ENCODE peak calls at places on chromosomes 1 and 21, in seven cellular contexts. G, F, E, S, N, J and P are unnamed samples.

GRCh38 chr1:151147685-151148084 is 1.3 kb upstream of the SEMA6C start:
- DNase-seq in S (no peak), J (no peak), N (no peak), F (no peak), E (no peak), G (no peak), P (no peak)

GRCh38 chr1:214447557-214447871 is 103.9 kb downstream of the PTPN14 start:
- DNase-seq in J (no peak), N (no peak), F (no peak), E (no peak), S (peak), G (no peak), P (no peak)

GRCh38 chr1:175217674-175218073 is 25.1 kb upstream of the KIAA0040 start:
- DNase-seq in G (no peak), F (no peak), S (no peak), J (peak), E (no peak), N (no peak), P (no peak)

GRCh38 chr1:22876359-22877111 is 96.1 kb downstream of the LACTBL1 start:
- DNase-seq in N (peak), J (no peak), E (no peak), F (peak), S (peak), G (no peak), P (peak)

GRCh38 chr1:21262282-21263051 is 27.8 kb downstream of the ECE1 start:
- DNase-seq in F (no peak), N (peak), S (peak), G (no peak), J (no peak), E (no peak), P (peak)

GRCh38 chr1:205690122-205690756 is 9.9 kb upstream of the SLC45A3 start:
- DNase-seq in G (no peak), S (peak), E (no peak), N (peak), F (no peak), J (no peak), P (no peak)

GRCh38 chr1:200107004-200107470 is 79.5 kb downstream of the NR5A2 start:
- DNase-seq in N (no peak), J (peak), E (no peak), F (no peak), S (no peak), G (no peak), P (no peak)

GRCh38 chr1:192700834-192701271 is 64.9 kb downstream of the RGS13 start:
- DNase-seq in F (peak), N (peak), S (peak), E (no peak), G (no peak), J (no peak), P (no peak)

GRCh38 chr21:27246741-27247140 is 279.9 kb upstream of the ADAMTS5 start:
- DNase-seq in F (no peak), S (peak), N (peak), E (no peak), G (no peak), J (no peak), P (no peak)

GRCh38 chr1:188689542-188689941 is 1788.1 kb downstream of the BRINP3 start:
- DNase-seq in N (no peak), J (no peak), E (no peak), F (peak), S (no peak), G (no peak), P (no peak)

GRCh38 chr1:228347181-228347580 is 59.5 kb downstream of the TRIM11 start:
- DNase-seq in S (no peak), F (no peak), N (no peak), G (no peak), E (no peak), J (no peak), P (no peak)

GRCh38 chr21:46122241-46122671 is 24.3 kb downstream of the COL6A2 start:
- DNase-seq in G (no peak), S (peak), J (no peak), F (peak), N (peak), E (no peak), P (no peak)

GRCh38 chr1:186740324-186740723 is 60.1 kb upstream of the PTGS2 start:
- DNase-seq in F (no peak), N (no peak), S (no peak), J (no peak), G (no peak), E (no peak), P (no peak)

GRCh38 chr1:211601982-211602644 is 23.2 kb upstream of the SLC30A1 start:
- DNase-seq in E (no peak), S (no peak), N (no peak), F (no peak), J (no peak), G (no peak), P (no peak)

GRCh38 chr1:214551436-214552173 is at the start of gene PTPN14:
- DNase-seq in F (peak), G (no peak), S (peak), J (no peak), E (peak), N (peak), P (peak)

GRCh38 chr1:56157477-56157876 is 421.9 kb downstream of the PLPP3 start:
- DNase-seq in J (no peak), E (no peak), S (no peak), F (no peak), N (no peak), G (no peak), P (no peak)

GRCh38 chr1:87226341-87226760 is 102.3 kb upstream of the LMO4 start:
- DNase-seq in E (peak), J (no peak), N (peak), S (peak), G (no peak), F (peak), P (no peak)

GRCh38 chr1:197738927-197739326 is 36.4 kb downstream of the DENND1B start:
- DNase-seq in F (no peak), N (no peak), E (no peak), S (no peak), J (no peak), G (no peak), P (no peak)

GRCh38 chr1:19655718-19656080 is 9.0 kb upstream of the HTR6 start:
- DNase-seq in J (no peak), N (no peak), G (no peak), E (no peak), S (no peak), F (no peak), P (no peak)

GRCh38 chr1:204102719-204103118 is 29.8 kb downstream of the SOX13 start:
- DNase-seq in J (no peak), F (peak), G (no peak), S (no peak), E (no peak), N (no peak), P (no peak)

GRCh38 chr1:201731142-201731541 is 97.8 kb upstream of the IPO9 start:
- DNase-seq in N (no peak), F (no peak), S (no peak), E (no peak), J (no peak), G (no peak), P (no peak)

GRCh38 chr21:15801352-15801863 is 71.6 kb downstream of the USP25 start:
- DNase-seq in N (no peak), F (no peak), G (no peak), S (no peak), E (no peak), J (no peak), P (no peak)

GRCh38 chr1:61273861-61274260 is 191.5 kb downstream of the NFIA start:
- DNase-seq in E (no peak), S (no peak), J (no peak), N (no peak), F (no peak), G (no peak), P (no peak)

GRCh38 chr1:211483896-211484612 is 7.9 kb downstream of the RD3 start:
- DNase-seq in G (no peak), F (no peak), N (no peak), E (peak), J (no peak), S (no peak), P (no peak)

GRCh38 chr1:6906783-6907182 is 121.5 kb downstream of the CAMTA1 start:
- DNase-seq in F (no peak), J (no peak), N (no peak), E (no peak), S (no peak), G (no peak), P (peak)

GRCh38 chr21:33975548-33976081 is 60.0 kb upstream of the ATP5PO start:
- DNase-seq in G (peak), F (peak), N (no peak), J (peak), S (no peak), E (peak), P (no peak)

GRCh38 chr1:225484657-225485606 is 57.1 kb upstream of the LBR start:
- DNase-seq in J (no peak), N (no peak), E (no peak), F (no peak), S (no peak), G (no peak), P (no peak)

GRCh38 chr1:229088711-229089110 is 182.2 kb upstream of the RAB4A start:
- DNase-seq in E (no peak), J (no peak), G (no peak), S (no peak), F (no peak), N (no peak), P (no peak)

GRCh38 chr21:43613755-43614638 is 45.3 kb downstream of the HSF2BP start:
- DNase-seq in J (no peak), E (no peak), G (no peak), N (peak), F (no peak), S (peak), P (no peak)

GRCh38 chr1:26218906-26219494 is 15.0 kb upstream of the CEP85 start:
- DNase-seq in S (no peak), E (no peak), N (no peak), F (no peak), G (no peak), J (no peak), P (no peak)

GRCh38 chr1:238089615-238090014 is 198.9 kb upstream of the ZP4 start:
- DNase-seq in E (no peak), G (no peak), F (no peak), J (no peak), N (no peak), S (no peak), P (no peak)
- TF ChIP-seq CTCF in E (no peak), G (no peak), F (no peak), J (no peak), N (no peak), S (no peak), P (no peak)

DNA sequence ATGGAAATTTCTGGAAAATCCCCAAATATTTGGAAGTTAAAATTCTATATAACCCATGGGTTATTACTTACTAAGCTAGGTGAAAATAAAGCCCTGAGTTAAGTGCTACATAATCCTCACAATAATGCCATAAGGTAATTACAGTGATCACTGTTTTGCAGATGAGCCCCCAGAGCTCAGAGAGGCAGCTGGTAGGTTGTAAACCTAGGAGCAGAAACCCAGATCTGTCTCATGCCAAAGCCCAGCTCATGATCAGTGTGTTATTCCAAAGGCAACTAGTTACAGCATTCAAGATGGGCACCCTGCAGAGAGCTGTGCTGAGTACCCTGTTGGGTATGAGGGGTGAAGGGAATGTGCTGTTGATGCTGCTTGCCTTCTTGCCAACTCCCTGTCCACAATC is 10.8 kb upstream of the MYOG start:
- DNase-seq in N (no peak), G (no peak), F (no peak), S (no peak), E (no peak), J (no peak), P (no peak)
- TF ChIP-seq CTCF in N (no peak), G (no peak), F (no peak), S (no peak), E (no peak), J (no peak), P (no peak)

GRCh38 chr1:8294170-8294697 is 23.7 kb upstream of the SLC45A1 start:
- DNase-seq in F (no peak), S (no peak), N (no peak), G (no peak), J (no peak), E (peak), P (no peak)
- TF ChIP-seq CTCF in F (no peak), S (no peak), N (no peak), G (no peak), J (no peak), E (no peak), P (no peak)

GRCh38 chr1:53511323-53511932 is 52.2 kb downstream of the DMRTB1 start:
- DNase-seq in N (no peak), S (no peak), E (no peak), J (no peak), F (no peak), G (no peak), P (no peak)
- TF ChIP-seq CTCF in N (no peak), S (no peak), E (no peak), J (no peak), F (no peak), G (no peak), P (no peak)

GRCh38 chr1:84268346-84268745 is 33.2 kb upstream of the SAMD13 start:
- DNase-seq in G (no peak), F (no peak), E (no peak), N (no peak), J (no peak), S (no peak), P (no peak)
- TF ChIP-seq CTCF in G (no peak), F (no peak), E (no peak), N (no peak), J (no peak), S (no peak), P (no peak)

GRCh38 chr1:173430707-173431662 is 46.1 kb upstream of the PRDX6 start:
- DNase-seq in G (peak), E (peak), J (peak), F (peak), S (peak), N (peak), P (peak)
- TF ChIP-seq CTCF in G (peak), E (peak), J (peak), F (peak), S (peak), N (peak), P (peak)

GRCh38 chr1:246448373-246448772 is 58.7 kb downstream of the SMYD3 start:
- DNase-seq in E (no peak), S (no peak), F (no peak), G (no peak), J (no peak), N (no peak), P (no peak)

GRCh38 chr1:246447501-246447900 is 59.6 kb downstream of the SMYD3 start:
- DNase-seq in N (no peak), F (no peak), S (no peak), G (no peak), J (no peak), E (no peak), P (no peak)

GRCh38 chr1:246454655-246455054 is 52.4 kb downstream of the SMYD3 start:
- DNase-seq in J (no peak), E (no peak), G (no peak), S (no peak), F (no peak), N (no peak), P (no peak)

GRCh38 chr1:246455487-246455886 is 51.6 kb downstream of the SMYD3 start:
- DNase-seq in J (no peak), S (no peak), E (no peak), G (no peak), F (no peak), N (no peak), P (no peak)

DNA sequence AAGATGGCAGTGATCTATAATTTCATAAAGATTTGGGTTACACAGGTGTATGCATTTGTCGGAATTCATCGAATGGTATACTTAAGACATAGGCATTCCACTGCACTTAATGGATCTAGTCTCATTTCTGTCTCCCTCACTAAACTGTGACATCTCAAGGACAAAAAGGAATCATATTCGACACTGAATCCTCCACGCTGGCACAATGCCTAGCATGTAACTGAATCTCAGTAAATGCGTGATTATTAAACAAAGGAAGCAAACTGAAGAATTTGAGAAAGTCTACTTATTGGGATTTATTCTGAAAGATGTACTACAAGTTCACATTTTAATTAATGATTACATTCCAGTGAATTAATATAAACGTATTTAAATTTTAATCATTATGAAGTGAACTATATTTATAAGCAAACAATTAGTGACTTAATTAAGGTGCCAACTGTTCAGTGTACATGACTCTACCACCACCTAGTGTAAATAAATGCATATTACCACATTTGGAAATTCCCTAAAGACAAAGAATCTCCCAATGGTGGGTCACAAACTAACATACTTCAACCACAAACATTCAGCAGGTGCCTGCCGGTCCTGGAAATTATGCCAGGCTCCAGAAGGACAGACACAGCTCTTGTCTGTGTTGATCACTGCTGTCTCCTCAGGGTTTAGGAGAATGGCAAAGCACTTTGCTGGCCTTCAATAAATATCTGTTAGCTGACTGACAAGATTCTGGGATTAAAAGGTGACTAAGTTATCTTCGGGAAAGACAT is 56.4 kb downstream of the SMYD3 start:
- DNase-seq in E (no peak), F (peak), J (peak), G (no peak), N (peak), S (peak), P (no peak)
- TF ChIP-seq CTCF in E (peak), F (peak), J (peak), G (peak), N (peak), S (peak), P (peak)

GRCh38 chr1:207458409-207458808 is 4.3 kb downstream of the CR2 start:
- DNase-seq in N (no peak), S (no peak), J (no peak), F (no peak), G (no peak), E (no peak), P (no peak)

GRCh38 chr1:207453710-207454045 is 450 bp upstream of the CR2 start:
- DNase-seq in G (no peak), S (no peak), N (no peak), J (no peak), F (no peak), E (no peak), P (no peak)

GRCh38 chr1:207455183-207455754 is 1.1 kb downstream of the CR2 start:
- DNase-seq in G (no peak), J (no peak), N (no peak), E (no peak), F (no peak), S (no peak), P (no peak)

GRCh38 chr1:207459008-207459407 is 4.9 kb downstream of the CR2 start:
- DNase-seq in G (no peak), N (no peak), F (no peak), E (no peak), J (peak), S (no peak), P (no peak)

DNA sequence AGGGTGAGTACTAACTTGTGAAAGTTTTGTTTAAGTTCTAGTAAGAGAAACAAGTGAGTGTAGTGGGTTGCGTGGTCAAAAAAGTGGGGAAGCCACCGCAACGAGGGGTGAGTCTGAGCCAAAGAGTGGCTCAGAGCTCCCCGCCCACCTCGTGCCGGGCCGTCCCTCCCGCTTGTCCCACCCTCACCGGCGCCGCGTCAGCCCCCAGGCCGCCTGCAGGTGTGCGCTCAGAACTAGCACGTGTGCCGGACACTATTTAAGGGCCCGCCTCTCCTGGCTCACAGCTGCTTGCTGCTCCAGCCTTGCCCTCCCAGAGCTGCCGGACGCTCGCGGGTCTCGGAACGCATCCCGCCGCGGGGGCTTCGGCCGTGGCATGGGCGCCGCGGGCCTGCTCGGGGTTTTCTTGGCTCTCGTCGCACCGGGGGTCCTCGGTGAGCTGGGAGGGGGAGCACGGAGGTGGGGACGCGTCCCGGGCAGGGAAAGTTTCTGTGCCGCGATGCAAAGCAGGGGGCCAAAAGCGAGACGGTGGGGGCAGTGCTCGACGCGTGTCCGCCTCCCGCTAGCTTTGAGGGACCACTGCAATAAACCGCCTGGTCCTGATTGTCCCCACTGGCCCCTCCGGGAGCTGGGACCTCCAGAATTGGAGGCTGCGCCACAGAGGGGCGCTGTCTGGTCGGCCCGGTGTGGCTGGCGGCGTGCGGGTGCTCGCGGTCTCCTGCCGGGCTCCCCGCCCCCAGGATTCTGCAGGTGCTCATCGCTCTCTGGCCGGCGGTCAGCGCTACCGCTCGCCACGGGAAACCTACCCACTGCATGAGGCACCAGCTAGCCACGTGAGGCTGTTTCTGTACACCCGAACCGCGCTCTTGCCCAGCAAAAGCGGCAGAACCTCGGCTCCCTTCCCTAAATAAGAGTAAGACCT is at the start of gene CR2:
- DNase-seq in S (no peak), J (peak), F (peak), E (peak), N (no peak), G (no peak), P (peak)
- TF ChIP-seq CTCF in S (no peak), J (peak), F (no peak), E (no peak), N (no peak), G (peak), P (no peak)

GRCh38 chr1:24909388-24909898 is 20.6 kb downstream of the RUNX3 start:
- DNase-seq in N (peak), G (no peak), J (no peak), F (no peak), E (peak), S (peak), P (peak)
- TF ChIP-seq CTCF in N (peak), G (no peak), J (peak), F (no peak), E (peak), S (peak), P (peak)

GRCh38 chr1:24112381-24113169 is 640 bp upstream of the MYOM3 start:
- DNase-seq in J (peak), E (peak), G (peak), S (peak), N (peak), F (peak), P (peak)
- TF ChIP-seq CTCF in J (peak), E (peak), G (no peak), S (peak), N (peak), F (peak), P (no peak)